ENCODE peak calls at places on chromosomes 16 and 17, in five cellular contexts. T is ecto neural progenitor cell, B is cardiac fibroblast, W is NCI-H1105, U is HT1080. L is an unnamed sample.

GRCh38 chr16:72179592-72179991 is 7.6 kb upstream of the PMFBP1 start:
- DNase-seq in T (no peak), B (no peak), W (no peak), U (no peak), L (no peak)

GRCh38 chr17:37774508-37774907 is 29.6 kb upstream of the HNF1B start:
- DNase-seq in T (no peak), B (no peak), W (no peak), U (no peak), L (no peak)

GRCh38 chr17:50967795-50968194 is 101.6 kb upstream of the TOB1 start:
- DNase-seq in T (no peak), B (peak), W (no peak), U (no peak), L (no peak)

GRCh38 chr16:62077998-62078397 is 41.8 kb upstream of the CDH8 start:
- DNase-seq in T (peak), B (no peak), W (no peak), U (peak), L (no peak)

GRCh38 chr17:73508057-73508930 is 136.0 kb downstream of the SDK2 start:
- DNase-seq in T (no peak), B (no peak), W (no peak), U (no peak), L (no peak)

GRCh38 chr17:72369366-72369765 is 248.5 kb downstream of the SOX9 start:
- DNase-seq in T (no peak), B (no peak), W (no peak), U (no peak), L (no peak)

GRCh38 chr17:74739227-74739831 is 2.3 kb downstream of the RAB37 start:
- DNase-seq in T (no peak), B (no peak), W (no peak), U (no peak), L (no peak)

GRCh38 chr16:86354641-86355040 is 155.7 kb upstream of the FOXF1 start:
- DNase-seq in T (peak), B (peak), W (no peak), U (peak), L (no peak)

GRCh38 chr17:45146616-45147101 is 1.6 kb upstream of the HEXIM1 start:
- DNase-seq in T (no peak), B (peak), W (no peak), U (no peak), L (no peak)

GRCh38 chr17:40564883-40565744 is at the start of gene CCR7:
- DNase-seq in T (no peak), B (no peak), W (no peak), U (no peak), L (peak)

GRCh38 chr17:75182319-75182568 is 515 bp downstream of the SUMO2 start:
- DNase-seq in T (no peak), B (no peak), W (no peak), U (no peak), L (no peak)

GRCh38 chr16:47058295-47059086 is 85.0 kb upstream of the DNAJA2 start:
- DNase-seq in T (no peak), B (peak), W (peak), U (no peak), L (peak)

GRCh38 chr16:53087101-53087500 is 32.3 kb downstream of the CHD9 start:
- DNase-seq in T (no peak), B (peak), W (no peak), U (no peak), L (no peak)

GRCh38 chr16:51845586-51845985 is 694.5 kb upstream of the SALL1 start:
- DNase-seq in T (no peak), B (no peak), W (no peak), U (no peak), L (no peak)

GRCh38 chr17:40121886-40122465 is at the start of gene MSL1:
- DNase-seq in T (peak), B (peak), W (peak), U (peak), L (peak)

GRCh38 chr17:29407856-29408255 is 17.7 kb downstream of the TAOK1 start:
- DNase-seq in T (no peak), B (no peak), W (no peak), U (peak), L (no peak)

GRCh38 chr17:63033142-63033541 is 67.1 kb downstream of the TANC2 start:
- DNase-seq in T (no peak), B (no peak), W (no peak), U (no peak), L (no peak)

GRCh38 chr17:42132941-42133340 is 10.3 kb downstream of the HSPB9 start:
- DNase-seq in T (no peak), B (peak), W (peak), U (peak), L (peak)

GRCh38 chr16:66696669-66697630 is at the start of gene CMTM4:
- DNase-seq in T (peak), B (peak), W (peak), U (peak), L (peak)

GRCh38 chr17:40177275-40177874 is at the start of gene RAPGEFL1:
- DNase-seq in T (peak), B (peak), W (peak), U (no peak), L (peak)

GRCh38 chr16:70678121-70678897 is 7.5 kb downstream of the MTSS2 start:
- DNase-seq in T (no peak), B (no peak), W (no peak), U (no peak), L (no peak)

GRCh38 chr16:87043273-87044030 is 273.7 kb downstream of the C16orf95 start:
- DNase-seq in T (no peak), B (peak), W (no peak), U (no peak), L (peak)

GRCh38 chr16:83205896-83206295 is 579.1 kb downstream of the CDH13 start:
- DNase-seq in T (no peak), B (no peak), W (no peak), U (no peak), L (no peak)

GRCh38 chr17:57612202-57613071 is 132.7 kb downstream of the CCDC182 start:
- DNase-seq in T (no peak), B (no peak), W (peak), U (no peak), L (no peak)

GRCh38 chr17:43840814-43841213 is 6.2 kb upstream of the CD300LG start:
- DNase-seq in T (no peak), B (peak), W (no peak), U (peak), L (no peak)

GRCh38 chr17:43905400-43905984 is 1.8 kb downstream of the MPP2 start:
- DNase-seq in T (peak), B (no peak), W (peak), U (no peak), L (no peak)

GRCh38 chr16:17359778-17360177 is 111.0 kb downstream of the XYLT1 start:
- DNase-seq in T (no peak), B (peak), W (peak), U (peak), L (no peak)

GRCh38 chr17:57593739-57594462 is 151.2 kb downstream of the CCDC182 start:
- DNase-seq in T (no peak), B (no peak), W (no peak), U (no peak), L (no peak)

GRCh38 chr17:59856859-59857794 is 35.6 kb downstream of the TUBD1 start:
- DNase-seq in T (no peak), B (peak), W (no peak), U (no peak), L (no peak)

GRCh38 chr17:63954402-63955063 is 18.2 kb downstream of the SCN4A start:
- DNase-seq in T (no peak), B (no peak), W (no peak), U (no peak), L (no peak)

GRCh38 chr17:42617956-42618431 is 8.5 kb downstream of the TUBG1 start:
- DNase-seq in T (no peak), B (no peak), W (no peak), U (no peak), L (no peak)